ENCODE peak calls at places on chromosomes 7 and 10, in five cellular contexts. One of them, this sample, is unnamed.

GRCh38 chr7:11702938-11703337 is 129.1 kb downstream of the THSD7A start:
- DNase-seq in GM23248: no peak
- DNase-seq in thyroid gland: peak; percentile 78
- DNase-seq in mesendoderm: no peak
- DNase-seq in heart left ventricle: no peak
- DNase-seq in this sample: no peak

GRCh38 chr7:77565917-77566316 is 28.8 kb downstream of the PTPN12 start:
- DNase-seq in GM23248: peak; percentile 92
- DNase-seq in thyroid gland: no peak
- DNase-seq in mesendoderm: no peak
- DNase-seq in heart left ventricle: no peak
- DNase-seq in this sample: no peak

GRCh38 chr10:87864497-87865059 is 1.2 kb downstream of the PTEN start:
- DNase-seq in GM23248: peak; percentile 33
- DNase-seq in thyroid gland: no peak
- DNase-seq in mesendoderm: peak; percentile 26
- DNase-seq in heart left ventricle: no peak
- DNase-seq in this sample: no peak

GRCh38 chr10:10824611-10825148 is 193.0 kb upstream of the CELF2 start:
- DNase-seq in GM23248: peak; percentile 90
- DNase-seq in thyroid gland: no peak
- DNase-seq in mesendoderm: no peak
- DNase-seq in heart left ventricle: no peak
- DNase-seq in this sample: peak; percentile 75

GRCh38 chr7:2663960-2664359 is 24.0 kb upstream of the AMZ1 start:
- DNase-seq in GM23248: no peak
- DNase-seq in thyroid gland: no peak
- DNase-seq in mesendoderm: no peak
- DNase-seq in heart left ventricle: peak; percentile 47
- DNase-seq in this sample: peak; percentile 56

GRCh38 chr7:149621776-149622175 is 124.2 kb upstream of the ZNF746 start:
- DNase-seq in GM23248: no peak
- DNase-seq in thyroid gland: no peak
- DNase-seq in mesendoderm: no peak
- DNase-seq in heart left ventricle: no peak
- DNase-seq in this sample: no peak

GRCh38 chr10:110485541-110485940 is 12.2 kb upstream of the DUSP5 start:
- DNase-seq in GM23248: no peak
- DNase-seq in thyroid gland: no peak
- DNase-seq in mesendoderm: no peak
- DNase-seq in heart left ventricle: no peak
- DNase-seq in this sample: no peak

GRCh38 chr10:90318659-90319058 is 539.2 kb downstream of the HTR7 start:
- DNase-seq in GM23248: no peak
- DNase-seq in thyroid gland: no peak
- DNase-seq in mesendoderm: no peak
- DNase-seq in heart left ventricle: no peak
- DNase-seq in this sample: no peak

GRCh38 chr7:107725138-107725740 is 18.7 kb upstream of the CBLL1 start:
- DNase-seq in GM23248: peak; percentile 63
- DNase-seq in thyroid gland: peak; percentile 62
- DNase-seq in mesendoderm: peak; percentile 54
- DNase-seq in heart left ventricle: no peak
- DNase-seq in this sample: no peak

GRCh38 chr7:298739-299138 is 8.8 kb downstream of the FOXL3 start:
- DNase-seq in GM23248: no peak
- DNase-seq in thyroid gland: no peak
- DNase-seq in mesendoderm: no peak
- DNase-seq in heart left ventricle: peak; percentile 5
- DNase-seq in this sample: no peak

GRCh38 chr10:132677096-132677904 is 108.6 kb downstream of the NKX6-2 start:
- DNase-seq in GM23248: no peak
- DNase-seq in thyroid gland: no peak
- DNase-seq in mesendoderm: no peak
- DNase-seq in heart left ventricle: no peak
- DNase-seq in this sample: no peak

GRCh38 chr10:29815572-29815971 is 180.8 kb upstream of the SVIL start:
- DNase-seq in GM23248: no peak
- DNase-seq in thyroid gland: no peak
- DNase-seq in mesendoderm: no peak
- DNase-seq in heart left ventricle: no peak
- DNase-seq in this sample: no peak

GRCh38 chr10:86520871-86521619 is 547 bp downstream of the WAPL start:
- DNase-seq in GM23248: peak; percentile 86
- DNase-seq in thyroid gland: peak; percentile 62
- DNase-seq in mesendoderm: peak; percentile 68
- DNase-seq in heart left ventricle: peak; percentile 79
- DNase-seq in this sample: peak; percentile 61

GRCh38 chr7:153886506-153887391 is 165.4 kb upstream of the DPP6 start:
- DNase-seq in GM23248: peak; percentile 1
- DNase-seq in thyroid gland: peak; percentile 76
- DNase-seq in mesendoderm: peak; percentile 63
- DNase-seq in heart left ventricle: no peak
- DNase-seq in this sample: peak; percentile 7

GRCh38 chr10:89646833-89647570 is 2.0 kb upstream of the PANK1 start:
- DNase-seq in GM23248: no peak
- DNase-seq in thyroid gland: no peak
- DNase-seq in mesendoderm: no peak
- DNase-seq in heart left ventricle: no peak
- DNase-seq in this sample: no peak

GRCh38 chr10:129833366-129833765 is 130.7 kb downstream of the EBF3 start:
- DNase-seq in GM23248: no peak
- DNase-seq in thyroid gland: no peak
- DNase-seq in mesendoderm: no peak
- DNase-seq in heart left ventricle: no peak
- DNase-seq in this sample: no peak

GRCh38 chr10:108862691-108863350 is 1060.5 kb downstream of the XPNPEP1 start:
- DNase-seq in GM23248: peak; percentile 37
- DNase-seq in thyroid gland: no peak
- DNase-seq in mesendoderm: no peak
- DNase-seq in heart left ventricle: no peak
- DNase-seq in this sample: no peak

GRCh38 chr10:70265032-70265689 is 18.6 kb downstream of the NPFFR1 start:
- DNase-seq in GM23248: no peak
- DNase-seq in thyroid gland: peak; percentile 40
- DNase-seq in mesendoderm: peak; percentile 88
- DNase-seq in heart left ventricle: no peak
- DNase-seq in this sample: no peak

GRCh38 chr10:77637986-77638765 is 568 bp upstream of the KCNMA1 start:
- DNase-seq in GM23248: peak; percentile 78
- DNase-seq in thyroid gland: peak; percentile 7
- DNase-seq in mesendoderm: peak; percentile 43
- DNase-seq in heart left ventricle: no peak
- DNase-seq in this sample: peak; percentile 57

GRCh38 chr10:77636967-77637473 is 588 bp downstream of the KCNMA1 start:
- DNase-seq in GM23248: peak; percentile 48
- DNase-seq in thyroid gland: no peak
- DNase-seq in mesendoderm: peak; percentile 13
- DNase-seq in heart left ventricle: no peak
- DNase-seq in this sample: peak; percentile 62

GRCh38 chr10:77636286-77636966 is 1.2 kb downstream of the KCNMA1 start:
- DNase-seq in GM23248: peak; percentile 47
- DNase-seq in thyroid gland: no peak
- DNase-seq in mesendoderm: peak; percentile 32
- DNase-seq in heart left ventricle: no peak
- DNase-seq in this sample: no peak

GRCh38 chr10:77638766-77639101 is 1.1 kb upstream of the KCNMA1 start:
- DNase-seq in GM23248: no peak
- DNase-seq in thyroid gland: no peak
- DNase-seq in mesendoderm: no peak
- DNase-seq in heart left ventricle: no peak
- DNase-seq in this sample: no peak

GRCh38 chr10:77637474-77637985 is at the start of gene KCNMA1:
- DNase-seq in GM23248: peak; percentile 61
- DNase-seq in thyroid gland: no peak
- DNase-seq in mesendoderm: peak; percentile 25
- DNase-seq in heart left ventricle: no peak
- DNase-seq in this sample: no peak
- H3K27ac ChIP-seq in GM23248: no peak within 1 kb of the TSS
- H3K27ac ChIP-seq in thyroid gland: no peak within 1 kb of the TSS
- H3K27ac ChIP-seq in mesendoderm: no peak within 1 kb of the TSS
- H3K27ac ChIP-seq in heart left ventricle: no peak within 1 kb of the TSS
- H3K27ac ChIP-seq in this sample: no peak within 1 kb of the TSS

GRCh38 chr10:125562737-125563136 is 120.2 kb downstream of the TEX36 start:
- DNase-seq in GM23248: no peak
- DNase-seq in thyroid gland: peak; percentile 34
- DNase-seq in mesendoderm: peak; percentile 28
- DNase-seq in heart left ventricle: no peak
- DNase-seq in this sample: no peak
- H3K4me3 ChIP-seq in GM23248: no peak overlapping the region
- H3K4me3 ChIP-seq in thyroid gland: no peak overlapping the region
- H3K4me3 ChIP-seq in mesendoderm: no peak overlapping the region
- H3K4me3 ChIP-seq in heart left ventricle: no peak overlapping the region
- H3K4me3 ChIP-seq in this sample: no peak overlapping the region

GRCh38 chr7:130781346-130781745 is 47.3 kb upstream of the KLF14 start:
- DNase-seq in GM23248: no peak
- DNase-seq in thyroid gland: no peak
- DNase-seq in mesendoderm: peak; percentile 2
- DNase-seq in heart left ventricle: no peak
- DNase-seq in this sample: no peak
- H3K27ac ChIP-seq in GM23248: no peak overlapping the region
- H3K27ac ChIP-seq in thyroid gland: no peak overlapping the region
- H3K27ac ChIP-seq in mesendoderm: no peak overlapping the region
- H3K27ac ChIP-seq in heart left ventricle: no peak overlapping the region
- H3K27ac ChIP-seq in this sample: no peak overlapping the region

GRCh38 chr7:76356115-76356514 is 2.7 kb downstream of the YWHAG start:
- DNase-seq in GM23248: peak; percentile 53
- DNase-seq in thyroid gland: no peak
- DNase-seq in mesendoderm: no peak
- DNase-seq in heart left ventricle: no peak
- DNase-seq in this sample: no peak
- H3K4me3 ChIP-seq in GM23248: peak overlapping the region; percentile 99
- H3K4me3 ChIP-seq in thyroid gland: no peak overlapping the region
- H3K4me3 ChIP-seq in mesendoderm: no peak overlapping the region
- H3K4me3 ChIP-seq in heart left ventricle: no peak overlapping the region
- H3K4me3 ChIP-seq in this sample: no peak overlapping the region

GRCh38 chr7:139727151-139727705 is 50.6 kb downstream of the HIPK2 start:
- DNase-seq in GM23248: peak; percentile 74
- DNase-seq in thyroid gland: no peak
- DNase-seq in mesendoderm: no peak
- DNase-seq in heart left ventricle: no peak
- DNase-seq in this sample: no peak

GRCh38 chr7:139725077-139725476 is 52.7 kb downstream of the HIPK2 start:
- DNase-seq in GM23248: peak; percentile 85
- DNase-seq in thyroid gland: no peak
- DNase-seq in mesendoderm: no peak
- DNase-seq in heart left ventricle: no peak
- DNase-seq in this sample: no peak

GRCh38 chr7:139725843-139726484 is 51.8 kb downstream of the HIPK2 start:
- DNase-seq in GM23248: no peak
- DNase-seq in thyroid gland: no peak
- DNase-seq in mesendoderm: no peak
- DNase-seq in heart left ventricle: no peak
- DNase-seq in this sample: no peak

GRCh38 chr7:139728203-139728602 is 49.6 kb downstream of the HIPK2 start:
- DNase-seq in GM23248: no peak
- DNase-seq in thyroid gland: no peak
- DNase-seq in mesendoderm: no peak
- DNase-seq in heart left ventricle: no peak
- DNase-seq in this sample: no peak

GRCh38 chr7:139726485-139726869 is 51.3 kb downstream of the HIPK2 start:
- DNase-seq in GM23248: no peak
- DNase-seq in thyroid gland: no peak
- DNase-seq in mesendoderm: no peak
- DNase-seq in heart left ventricle: no peak
- DNase-seq in this sample: no peak
- H3K27ac ChIP-seq in GM23248: peak overlapping the region; percentile 63
- H3K27ac ChIP-seq in thyroid gland: no peak overlapping the region
- H3K27ac ChIP-seq in mesendoderm: no peak overlapping the region
- H3K27ac ChIP-seq in heart left ventricle: peak overlapping the region; percentile 51
- H3K27ac ChIP-seq in this sample: peak overlapping the region; percentile 81

GRCh38 chr7:121023683-121024507 is 35.4 kb downstream of the CPED1 start:
- DNase-seq in GM23248: peak; percentile 18
- DNase-seq in thyroid gland: no peak
- DNase-seq in mesendoderm: no peak
- DNase-seq in heart left ventricle: no peak
- DNase-seq in this sample: no peak
- H3K4me3 ChIP-seq in GM23248: peak overlapping the region; percentile 17
- H3K4me3 ChIP-seq in thyroid gland: no peak overlapping the region
- H3K4me3 ChIP-seq in mesendoderm: no peak overlapping the region
- H3K4me3 ChIP-seq in heart left ventricle: no peak overlapping the region
- H3K4me3 ChIP-seq in this sample: no peak overlapping the region

DNA sequence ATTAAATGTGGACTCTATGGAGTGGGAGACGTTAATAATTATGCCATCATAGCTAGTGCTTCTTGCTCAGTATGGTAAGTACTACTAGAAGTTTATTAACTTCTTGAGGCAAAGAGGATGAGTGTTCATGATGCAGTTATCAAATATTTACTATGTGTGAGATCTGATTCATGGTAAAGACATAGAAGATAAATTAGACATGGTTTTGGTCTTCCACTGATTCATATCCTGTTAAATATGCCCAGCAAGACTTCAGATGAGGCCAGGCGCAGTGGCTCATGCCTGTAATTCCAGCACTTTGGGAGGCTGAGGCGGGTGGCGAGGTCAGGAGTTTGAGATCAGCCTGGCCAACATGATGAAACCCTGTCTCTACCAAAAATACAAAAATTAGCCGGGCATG is 547.1 kb upstream of the ANKRD30A start:
- DNase-seq in GM23248: peak; percentile 73
- DNase-seq in thyroid gland: no peak
- DNase-seq in mesendoderm: no peak
- DNase-seq in heart left ventricle: no peak
- DNase-seq in this sample: no peak
- H3K27ac ChIP-seq in GM23248: peak overlapping the region; percentile 47
- H3K27ac ChIP-seq in thyroid gland: no peak overlapping the region
- H3K27ac ChIP-seq in mesendoderm: no peak overlapping the region
- H3K27ac ChIP-seq in heart left ventricle: no peak overlapping the region
- H3K27ac ChIP-seq in this sample: no peak overlapping the region

GRCh38 chr10:81873231-81873931 is 1.6 kb upstream of the NRG3 start:
- DNase-seq in GM23248: no peak
- DNase-seq in thyroid gland: no peak
- DNase-seq in mesendoderm: no peak
- DNase-seq in heart left ventricle: no peak
- DNase-seq in this sample: no peak

GRCh38 chr10:81875680-81876252 is 772 bp downstream of the NRG3 start:
- DNase-seq in GM23248: no peak
- DNase-seq in thyroid gland: peak; percentile 8
- DNase-seq in mesendoderm: no peak
- DNase-seq in heart left ventricle: no peak
- DNase-seq in this sample: peak; percentile 45

GRCh38 chr10:81876253-81876731 is 1.3 kb downstream of the NRG3 start:
- DNase-seq in GM23248: no peak
- DNase-seq in thyroid gland: peak; percentile 41
- DNase-seq in mesendoderm: peak; percentile 88
- DNase-seq in heart left ventricle: no peak
- DNase-seq in this sample: no peak

GRCh38 chr10:81873932-81874816 is 820 bp upstream of the NRG3 start:
- DNase-seq in GM23248: peak; percentile 13
- DNase-seq in thyroid gland: peak; percentile 87
- DNase-seq in mesendoderm: peak; percentile 89
- DNase-seq in heart left ventricle: peak; percentile 71
- DNase-seq in this sample: peak; percentile 81

GRCh38 chr10:81874878-81875679 is at the start of gene NRG3:
- DNase-seq in GM23248: peak; percentile 4
- DNase-seq in thyroid gland: peak; percentile 43
- DNase-seq in mesendoderm: peak; percentile 30
- DNase-seq in heart left ventricle: no peak
- DNase-seq in this sample: no peak
- H3K4me3 ChIP-seq in GM23248: no peak within 1 kb of the TSS
- H3K4me3 ChIP-seq in thyroid gland: peak within 1 kb of the TSS; percentile 24
- H3K4me3 ChIP-seq in mesendoderm: peak within 1 kb of the TSS; percentile 28
- H3K4me3 ChIP-seq in heart left ventricle: peak within 1 kb of the TSS; percentile 15
- H3K4me3 ChIP-seq in this sample: peak within 1 kb of the TSS; percentile 79

This sample was measured in right cardiac atrium.